ENCODE peak calls at places on chromosomes 12 and 14, in six cellular contexts. P is activated CD8-positive, alpha-beta T cell treated with anti-CD3 and anti-CD28 coated beads for 36 hours; M is type B pancreatic cell; R is lower leg skin; U is heart right ventricle; L is Calu3. W is an unnamed sample.

GRCh38 chr14:63223596-63223995 is 19.4 kb downstream of the RHOJ start:
- DNase-seq in P (no peak), M (no peak), R (no peak), U (no peak), L (no peak), W (no peak)

GRCh38 chr14:79706382-79706781 is 504.9 kb downstream of the DIO2 start:
- DNase-seq in P (no peak), M (no peak), R (no peak), U (no peak), L (no peak), W (no peak)

GRCh38 chr12:43937947-43938346 is 102.1 kb downstream of the TMEM117 start:
- DNase-seq in P (peak; percentile 12), M (no peak), R (no peak), U (no peak), L (no peak), W (no peak)

GRCh38 chr12:130044991-130045621 is 117.2 kb upstream of the FZD10 start:
- DNase-seq in P (no peak), M (no peak), R (no peak), U (no peak), L (no peak), W (no peak)

GRCh38 chr12:124278389-124279101 is 16.3 kb upstream of the RFLNA start:
- DNase-seq in P (no peak), M (peak; percentile 79), R (no peak), U (no peak), L (no peak), W (no peak)

GRCh38 chr14:70886421-70887206 is 20.6 kb upstream of the PCNX1 start:
- DNase-seq in P (peak; percentile 86), M (no peak), R (no peak), U (no peak), L (no peak), W (no peak)

GRCh38 chr14:100376751-100377171 is 53.6 kb downstream of the SLC25A47 start:
- DNase-seq in P (no peak), M (no peak), R (no peak), U (no peak), L (peak; percentile 53), W (no peak)

GRCh38 chr14:38203929-38204716 is 3.6 kb upstream of the SSTR1 start:
- DNase-seq in P (no peak), M (no peak), R (no peak), U (no peak), L (no peak), W (no peak)

GRCh38 chr12:30877110-30877875 is 49.3 kb upstream of the TSPAN11 start:
- DNase-seq in P (no peak), M (no peak), R (no peak), U (no peak), L (no peak), W (no peak)

GRCh38 chr14:94143711-94144110 is 14.3 kb upstream of the IFI27L2 start:
- DNase-seq in P (no peak), M (no peak), R (peak; percentile 61), U (no peak), L (no peak), W (no peak)

GRCh38 chr14:94142247-94142646 is 12.8 kb upstream of the IFI27L2 start:
- DNase-seq in P (no peak), M (no peak), R (peak; percentile 50), U (no peak), L (no peak), W (no peak)

GRCh38 chr14:94144765-94145164 is 15.4 kb upstream of the IFI27L2 start:
- DNase-seq in P (no peak), M (no peak), R (peak; percentile 45), U (no peak), L (no peak), W (no peak)

GRCh38 chr14:94142836-94143235 is 13.4 kb upstream of the IFI27L2 start:
- DNase-seq in P (no peak), M (no peak), R (no peak), U (no peak), L (no peak), W (no peak)

GRCh38 chr14:94143239-94143638 is 13.8 kb upstream of the IFI27L2 start:
- DNase-seq in P (peak; percentile 34), M (no peak), R (peak; percentile 18), U (no peak), L (peak; percentile 31), W (no peak)
- TF ChIP-seq CTCF in P (peak; percentile 54), M (peak; percentile 61), R (no peak), U (peak; percentile 15), L (no peak), W (peak; percentile 20)

DNA sequence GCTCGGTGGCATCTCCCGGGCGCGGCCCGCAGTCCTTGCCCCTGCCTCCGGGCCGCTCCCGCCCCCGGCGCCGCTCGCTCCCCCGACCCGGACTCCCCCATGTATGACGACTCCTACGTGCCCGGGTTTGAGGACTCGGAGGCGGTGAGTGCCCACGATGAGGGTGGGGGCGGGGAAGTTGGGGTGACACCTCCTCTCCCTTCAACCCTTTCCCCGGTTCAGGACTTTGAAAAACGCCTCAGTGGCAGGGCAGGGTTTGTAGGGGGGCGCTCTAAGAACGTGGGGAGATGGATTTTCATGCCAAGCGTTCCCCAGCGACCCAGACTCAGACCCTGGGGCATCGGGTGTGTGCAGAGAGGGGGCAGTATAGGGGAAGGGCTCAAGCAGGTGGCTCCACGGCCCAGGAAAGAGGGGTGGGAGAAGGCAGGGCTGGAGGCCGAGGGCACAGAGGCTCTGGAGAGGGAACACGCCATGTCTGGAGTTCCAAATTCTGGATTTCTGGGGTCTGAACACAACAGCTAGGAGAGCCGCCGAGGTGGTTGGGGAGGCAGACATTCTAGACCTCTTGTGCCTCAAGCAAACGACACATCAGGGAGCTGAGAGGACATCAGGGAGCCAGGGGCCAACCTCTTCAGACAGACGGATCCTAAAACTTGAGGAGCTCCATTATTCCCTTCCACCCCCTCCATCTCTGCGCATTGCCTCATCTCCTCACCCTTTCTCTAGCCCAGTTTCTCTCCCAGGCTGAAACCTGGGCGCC is 715 bp downstream of the CACNB3 start:
- DNase-seq in P (peak; percentile 45), M (no peak), R (no peak), U (no peak), L (peak; percentile 57), W (no peak)
- TF ChIP-seq CTCF in P (no peak), M (peak; percentile 35), R (no peak), U (no peak), L (no peak), W (peak; percentile 60)

DNA sequence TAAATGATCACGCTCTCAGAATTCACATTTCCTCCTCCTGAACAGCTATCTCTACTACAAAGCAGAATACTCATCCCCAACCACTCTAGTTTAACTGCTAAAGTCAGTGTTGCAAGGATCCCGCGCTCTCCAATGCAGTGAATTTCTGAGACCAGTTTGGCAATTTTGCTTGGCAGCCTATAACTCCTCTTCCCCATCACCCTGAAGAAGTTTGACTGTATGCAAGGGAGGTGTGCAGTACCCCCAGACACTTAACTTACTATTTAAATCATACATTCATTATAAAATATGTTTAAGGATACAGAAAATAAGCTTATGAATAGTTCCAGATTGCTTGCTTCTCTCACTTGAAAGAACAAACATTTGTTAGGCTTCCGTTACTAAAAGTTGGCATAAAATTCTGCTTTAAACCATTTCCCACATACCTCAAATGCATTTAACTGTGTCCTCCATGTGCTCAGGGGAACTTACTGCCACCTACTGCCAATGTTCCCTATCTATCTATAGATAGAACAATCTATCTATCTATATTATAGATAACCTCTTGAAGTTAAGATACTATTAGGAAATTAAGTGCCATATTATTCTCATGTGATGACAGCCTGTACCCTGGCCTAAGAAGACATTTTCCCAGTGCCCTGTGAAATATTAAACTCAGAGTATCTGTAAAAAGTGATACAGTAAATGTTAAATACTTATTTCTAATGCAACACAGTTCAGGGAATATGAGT is 2.4 kb downstream of the LGR5 start:
- DNase-seq in P (no peak), M (no peak), R (no peak), U (no peak), L (no peak), W (no peak)
- TF ChIP-seq CTCF in P (no peak), M (no peak), R (no peak), U (no peak), L (no peak), W (no peak)

GRCh38 chr14:97760050-97760449 is 962.9 kb downstream of the VRK1 start:
- DNase-seq in P (no peak), M (no peak), R (no peak), U (no peak), L (no peak), W (no peak)
- TF ChIP-seq CTCF in P (no peak), M (no peak), R (no peak), U (no peak), L (no peak), W (no peak)

GRCh38 chr12:103627189-103627855 is 40.2 kb downstream of the STAB2 start:
- DNase-seq in P (no peak), M (no peak), R (no peak), U (peak; percentile 72), L (no peak), W (no peak)

GRCh38 chr12:103635419-103635818 is 48.3 kb downstream of the STAB2 start:
- DNase-seq in P (no peak), M (no peak), R (no peak), U (no peak), L (no peak), W (no peak)

GRCh38 chr12:103637429-103637828 is 50.4 kb downstream of the STAB2 start:
- DNase-seq in P (no peak), M (no peak), R (no peak), U (no peak), L (no peak), W (no peak)

GRCh38 chr12:103634732-103635131 is 47.7 kb downstream of the STAB2 start:
- DNase-seq in P (no peak), M (no peak), R (no peak), U (no peak), L (no peak), W (no peak)

GRCh38 chr12:103632554-103633216 is 45.6 kb downstream of the STAB2 start:
- DNase-seq in P (peak; percentile 79), M (peak; percentile 77), R (peak; percentile 89), U (no peak), L (peak; percentile 74), W (peak; percentile 85)
- TF ChIP-seq CTCF in P (peak; percentile 87), M (peak; percentile 85), R (no peak), U (peak; percentile 58), L (peak; percentile 84), W (peak; percentile 100)

GRCh38 chr14:21557084-21557901 is 22.6 kb downstream of the OR10G3 start:
- DNase-seq in P (peak; percentile 91), M (peak; percentile 80), R (peak; percentile 90), U (peak; percentile 89), L (peak; percentile 74), W (peak; percentile 69)
- TF ChIP-seq CTCF in P (peak; percentile 73), M (peak; percentile 87), R (no peak), U (peak; percentile 78), L (peak; percentile 54), W (peak; percentile 61)